ENCODE peak calls at places on chromosomes 5 and 9, in four cellular contexts. A, F, U and I are unnamed samples.

GRCh38 chr9:37034320-37034937 is 361 bp upstream of the PAX5 start:
- DNase-seq in U (no peak), F (peak; percentile 40), A (peak; percentile 32), I (peak; percentile 56)

GRCh38 chr9:85056203-85056572 is 386.7 kb downstream of the NTRK2 start:
- DNase-seq in A (no peak), U (no peak), F (no peak), I (no peak)

GRCh38 chr9:93082841-93083411 is 13.1 kb upstream of the CARD19 start:
- DNase-seq in A (peak; percentile 14), F (no peak), U (no peak), I (no peak)

GRCh38 chr5:58106754-58107410 is 353.0 kb downstream of the PLK2 start:
- DNase-seq in A (no peak), F (no peak), U (no peak), I (no peak)

GRCh38 chr5:148924817-148925216 is 98.4 kb downstream of the ADRB2 start:
- DNase-seq in U (peak; percentile 64), A (peak; percentile 78), F (peak; percentile 92), I (peak; percentile 37)

GRCh38 chr9:114429488-114429887 is 41.7 kb upstream of the AKNA start:
- DNase-seq in U (no peak), A (no peak), F (no peak), I (no peak)

GRCh38 chr9:16105576-16105975 is 552.7 kb downstream of the CCDC171 start:
- DNase-seq in A (no peak), F (no peak), U (no peak), I (no peak)

GRCh38 chr5:115313052-115313451 is 16.6 kb upstream of the CCDC112 start:
- DNase-seq in U (no peak), F (no peak), A (no peak), I (no peak)

DNA sequence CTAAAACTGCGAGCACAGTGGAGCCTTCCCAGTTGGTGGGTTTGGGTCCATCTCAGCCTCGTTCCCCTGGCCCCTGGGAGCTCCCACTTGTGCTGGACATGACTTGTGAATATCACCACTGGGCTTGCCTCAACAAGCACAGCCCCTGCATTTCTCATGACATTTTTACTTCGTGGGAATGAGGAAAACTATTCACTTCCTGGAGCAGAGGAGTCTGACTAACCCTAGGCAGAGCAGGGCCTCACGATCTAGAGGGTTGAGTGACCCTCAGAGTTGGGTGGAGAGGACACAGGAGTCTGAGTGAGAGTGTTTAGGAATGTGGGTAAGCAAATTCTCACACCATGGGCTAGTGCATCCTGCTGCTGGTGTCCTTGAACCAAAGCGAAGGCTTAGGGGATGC is 272.6 kb downstream of the ZSWIM6 start:
- DNase-seq in F (no peak), U (no peak), A (no peak), I (no peak)
- H3K27ac ChIP-seq in F (no peak overlapping the region), U (no peak overlapping the region), A (no peak overlapping the region), I (no peak overlapping the region)

DNA sequence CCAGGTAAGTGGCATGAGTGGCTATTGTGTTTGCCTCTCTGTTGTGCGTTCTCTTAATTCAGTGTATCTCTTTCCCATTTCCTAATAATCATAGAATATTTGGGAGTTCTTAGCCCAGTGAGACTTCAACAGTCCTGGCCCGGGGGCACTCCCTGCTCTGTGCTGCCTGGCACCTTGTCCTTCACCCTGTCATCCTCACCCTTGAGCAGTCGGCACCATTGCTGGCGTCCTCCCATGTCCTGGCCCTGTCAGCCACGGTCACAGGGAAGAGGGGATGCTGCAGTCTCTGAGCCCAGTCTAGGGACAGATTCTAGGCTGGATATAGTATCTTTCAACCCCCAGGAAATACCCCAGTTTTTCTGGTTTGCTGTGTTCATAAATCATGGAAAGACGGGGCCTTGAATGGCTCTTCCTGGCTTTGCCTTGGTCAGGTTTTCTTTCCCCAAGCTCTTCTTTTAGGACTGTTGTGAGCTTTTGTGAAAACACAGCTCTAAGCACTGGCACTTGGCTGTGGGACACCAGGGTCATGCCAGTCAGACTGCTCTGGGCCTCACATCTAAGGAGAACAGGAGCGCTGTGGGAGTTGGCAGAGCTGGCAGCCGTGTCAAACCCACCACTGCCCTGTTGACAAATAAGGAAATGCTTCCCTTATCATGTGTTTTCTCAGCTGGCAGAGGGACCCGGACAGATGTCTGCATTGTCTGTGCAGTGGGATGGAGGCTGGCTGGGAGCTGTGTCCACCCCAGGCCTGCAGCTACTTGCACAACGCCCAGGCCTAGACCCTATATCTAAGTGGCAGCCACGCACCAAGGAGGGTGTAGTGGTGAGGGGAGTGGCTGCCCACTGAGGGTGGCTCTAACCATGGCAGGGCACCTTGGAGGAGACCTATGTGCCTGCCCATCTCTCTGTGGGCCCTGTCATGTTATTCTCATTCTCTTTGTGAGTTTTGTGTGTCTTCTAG is 378.6 kb downstream of the ICE1 start:
- DNase-seq in A (no peak), F (no peak), U (peak; percentile 18), I (no peak)
- H3K9me3 ChIP-seq in A (no peaks in the 10 kb centered on the region), F (no peaks in the 10 kb centered on the region), U (no peaks in the 10 kb centered on the region), I (peaks cover under 1% of the 10 kb centered on the region)

GRCh38 chr5:104941030-104941645 is 1378.5 kb upstream of the NUDT12 start:
- DNase-seq in F (no peak), A (no peak), U (no peak), I (no peak)

GRCh38 chr5:104942735-104943134 is 1380.1 kb upstream of the NUDT12 start:
- DNase-seq in A (no peak), U (no peak), F (peak; percentile 43), I (no peak)

GRCh38 chr5:104932431-104932830 is 1369.8 kb upstream of the NUDT12 start:
- DNase-seq in A (no peak), U (no peak), F (no peak), I (no peak)

DNA sequence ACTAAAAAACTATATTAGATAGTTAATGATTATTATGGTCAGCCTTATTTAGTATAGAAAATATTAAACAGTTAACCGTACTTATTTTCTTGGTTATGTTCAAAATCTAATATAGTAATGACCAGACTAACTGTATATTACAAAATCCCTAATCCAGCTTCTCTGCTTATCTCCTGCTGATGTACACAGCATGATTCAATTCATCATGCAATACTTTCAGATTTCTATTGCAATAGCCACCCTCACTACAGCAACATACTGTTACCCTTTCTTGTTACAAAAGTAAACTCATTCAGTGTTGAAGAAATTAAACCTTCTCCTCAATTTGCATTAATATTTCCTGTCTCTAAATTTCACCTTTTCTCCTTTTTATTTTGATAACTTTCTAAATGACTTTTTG is 1375.0 kb upstream of the NUDT12 start:
- DNase-seq in U (no peak), A (no peak), F (no peak), I (no peak)
- H3K4me1 ChIP-seq in U (no peaks in the 10 kb centered on the region), A (no peaks in the 10 kb centered on the region), F (peaks cover 3% of the 10 kb centered on the region), I (no peaks in the 10 kb centered on the region)

GRCh38 chr5:139660105-139660915 is 12.2 kb downstream of the CXXC5 start:
- DNase-seq in A (peak; percentile 87), U (peak; percentile 78), F (peak; percentile 82), I (peak; percentile 89)

GRCh38 chr5:139657363-139658321 is 9.5 kb downstream of the CXXC5 start:
- DNase-seq in U (no peak), F (no peak), A (no peak), I (peak; percentile 77)

GRCh38 chr5:139658928-139659667 is 10.9 kb downstream of the CXXC5 start:
- DNase-seq in A (peak; percentile 59), U (peak; percentile 84), F (peak; percentile 33), I (peak; percentile 85)

GRCh38 chr5:139659673-139660072 is 11.5 kb downstream of the CXXC5 start:
- DNase-seq in U (no peak), A (no peak), F (no peak), I (peak; percentile 83)

DNA sequence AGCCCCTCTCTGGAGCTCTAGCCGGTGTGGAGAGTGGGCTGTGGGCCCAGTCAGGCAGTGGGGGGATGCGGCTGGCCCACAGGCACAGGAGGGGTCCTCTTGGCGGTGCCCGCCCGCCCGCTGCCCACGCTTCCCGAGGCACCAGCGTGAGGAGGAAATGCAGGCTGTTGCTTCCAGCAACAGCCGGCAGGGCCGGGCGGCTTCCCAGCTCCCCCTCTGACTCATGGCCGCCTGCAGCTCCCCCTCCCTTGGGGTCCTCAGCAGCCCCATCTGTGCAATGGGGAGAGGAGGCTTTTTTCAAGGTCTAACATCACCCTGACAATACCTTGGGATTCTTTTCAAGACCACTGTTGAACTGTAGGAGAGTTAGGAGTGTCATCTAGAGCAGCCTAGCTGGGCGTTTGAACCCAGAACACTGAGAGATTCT is 10.4 kb downstream of the CXXC5 start:
- DNase-seq in U (no peak), A (no peak), F (no peak), I (peak; percentile 83)
- H3K27ac ChIP-seq in U (peak overlapping the region; percentile 91), A (peak overlapping the region; percentile 81), F (no peak overlapping the region), I (peak overlapping the region; percentile 85)

DNA sequence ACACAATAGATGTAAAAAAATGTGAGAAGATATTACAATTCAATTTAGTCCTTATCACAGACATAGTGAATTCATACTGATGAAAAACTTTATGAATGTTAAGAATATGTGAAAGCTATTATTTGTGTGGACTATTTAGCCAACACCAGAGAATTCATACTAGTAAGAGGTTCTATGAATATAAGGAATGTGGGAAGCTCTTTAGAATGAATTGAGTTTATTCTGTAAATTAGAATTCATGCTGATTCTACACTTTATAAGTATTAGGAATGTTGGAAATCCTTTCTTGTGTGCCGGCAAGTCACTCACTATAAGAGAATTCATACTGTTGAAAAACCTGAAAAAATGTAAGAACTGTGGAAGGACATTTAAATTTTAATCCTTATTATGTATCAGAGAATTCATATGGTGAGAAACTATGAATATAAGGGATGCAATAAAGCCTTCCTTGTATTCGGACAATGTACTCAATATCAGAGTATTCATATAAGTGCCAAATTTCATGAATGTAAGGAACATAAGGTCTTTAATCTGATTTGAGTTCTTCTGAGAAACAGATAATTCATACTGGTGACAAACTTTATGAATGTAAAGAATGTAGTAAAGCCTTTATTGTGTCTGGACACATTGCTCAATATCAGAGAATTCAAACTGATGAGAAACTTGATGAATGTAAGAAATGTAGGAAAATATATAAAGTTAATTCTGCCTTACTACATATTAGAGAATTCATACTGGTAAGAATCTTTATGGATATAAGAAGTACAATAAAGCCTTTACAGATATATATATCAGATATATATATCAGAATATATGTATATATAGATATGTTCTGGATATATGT is 21.5 kb upstream of the PCDHA1 start:
- DNase-seq in A (no peak), U (no peak), F (no peak), I (no peak)
- H3K9me3 ChIP-seq in A (peaks cover 16% of the 10 kb centered on the region), U (peaks cover 99% of the 10 kb centered on the region), F (peaks cover 26% of the 10 kb centered on the region), I (peaks cover 10% of the 10 kb centered on the region)

DNA sequence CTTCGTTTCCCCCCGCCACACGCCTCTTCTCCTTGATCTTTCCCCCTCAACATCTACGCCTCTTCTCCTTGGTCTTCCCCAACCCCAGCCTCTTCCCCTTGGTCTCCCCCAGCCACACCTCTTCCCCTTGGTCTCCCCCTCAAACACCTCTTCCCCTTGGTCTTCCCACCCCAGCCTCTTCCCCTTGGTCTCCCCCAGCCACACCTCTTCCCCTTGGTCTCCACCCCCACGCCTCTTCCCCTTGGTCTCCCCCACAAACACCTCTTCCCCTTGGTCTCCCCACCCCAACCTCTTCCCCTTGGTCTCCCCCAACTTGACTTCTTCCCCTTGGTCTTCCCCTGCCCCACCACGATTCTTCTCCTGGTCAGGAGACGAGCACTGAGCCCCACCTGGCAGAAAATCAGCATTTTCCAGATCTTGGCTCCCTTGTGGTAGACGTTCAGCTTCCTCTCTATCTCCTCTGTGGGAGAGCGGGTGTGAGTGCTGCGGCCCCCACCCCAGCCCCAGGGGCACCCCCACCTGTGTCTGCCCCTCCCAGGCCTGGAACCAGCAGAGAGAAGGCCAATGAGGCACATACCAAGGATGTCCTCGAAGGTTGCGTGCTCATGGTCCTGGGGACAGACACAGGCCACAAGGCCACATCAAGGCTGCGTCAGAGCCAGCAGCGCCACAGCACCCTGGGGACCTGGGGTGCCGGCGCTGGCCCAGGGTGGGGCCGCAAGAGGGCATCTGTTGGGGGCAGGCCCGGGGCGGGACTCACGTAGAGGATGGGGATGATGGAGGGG is 7.0 kb downstream of the NSMF start:
- DNase-seq in F (no peak), U (no peak), A (peak; percentile 21), I (peak; percentile 25)
- H3K4me1 ChIP-seq in F (no peaks in the 10 kb centered on the region), U (peaks cover 18% of the 10 kb centered on the region), A (peaks cover 11% of the 10 kb centered on the region), I (no peaks in the 10 kb centered on the region)